ENCODE peak calls at places on chromosomes 5 and 9, in five cellular contexts. One of them, this sample, is unnamed.

GRCh38 chr9:130720762-130721161 is 27.2 kb downstream of the EXOSC2 start:
- DNase-seq in tibial artery: no peak
- DNase-seq in mucosa of descending colon: no peak
- DNase-seq in RWPE1: no peak
- DNase-seq in B cell: no peak
- DNase-seq in this sample: no peak

GRCh38 chr9:91334053-91334452 is 27.7 kb downstream of the AUH start:
- DNase-seq in tibial artery: no peak
- DNase-seq in mucosa of descending colon: no peak
- DNase-seq in RWPE1: peak; percentile 14
- DNase-seq in B cell: no peak
- DNase-seq in this sample: no peak

GRCh38 chr9:137441289-137441934 is at the start of gene ENTPD8:
- DNase-seq in tibial artery: no peak
- DNase-seq in mucosa of descending colon: peak; percentile 91
- DNase-seq in RWPE1: peak; percentile 70
- DNase-seq in B cell: no peak
- DNase-seq in this sample: peak; percentile 77

GRCh38 chr9:137109250-137110146 is 5.0 kb downstream of the DPP7 start:
- DNase-seq in tibial artery: no peak
- DNase-seq in mucosa of descending colon: no peak
- DNase-seq in RWPE1: no peak
- DNase-seq in B cell: peak; percentile 14
- DNase-seq in this sample: no peak

GRCh38 chr5:156155638-156156037 is 171.3 kb upstream of the SGCD start:
- DNase-seq in tibial artery: no peak
- DNase-seq in mucosa of descending colon: no peak
- DNase-seq in RWPE1: no peak
- DNase-seq in B cell: no peak
- DNase-seq in this sample: no peak

GRCh38 chr5:43555895-43556606 is 826 bp downstream of the PAIP1 start:
- DNase-seq in tibial artery: peak; percentile 74
- DNase-seq in mucosa of descending colon: peak; percentile 80
- DNase-seq in RWPE1: peak; percentile 60
- DNase-seq in B cell: peak; percentile 49
- DNase-seq in this sample: peak; percentile 68

GRCh38 chr5:108989761-108990392 is 242.2 kb downstream of the FER start:
- DNase-seq in tibial artery: no peak
- DNase-seq in mucosa of descending colon: no peak
- DNase-seq in RWPE1: no peak
- DNase-seq in B cell: no peak
- DNase-seq in this sample: no peak

GRCh38 chr5:141508440-141508807 is 19.5 kb downstream of the PCDHGC5 start:
- DNase-seq in tibial artery: no peak
- DNase-seq in mucosa of descending colon: no peak
- DNase-seq in RWPE1: no peak
- DNase-seq in B cell: no peak
- DNase-seq in this sample: no peak

GRCh38 chr9:108040783-108041182 is 551.2 kb upstream of the KLF4 start:
- DNase-seq in tibial artery: no peak
- DNase-seq in mucosa of descending colon: no peak
- DNase-seq in RWPE1: peak; percentile 87
- DNase-seq in B cell: no peak
- DNase-seq in this sample: no peak

GRCh38 chr5:76679231-76679630 is 36.7 kb upstream of the F2R start:
- DNase-seq in tibial artery: no peak
- DNase-seq in mucosa of descending colon: no peak
- DNase-seq in RWPE1: no peak
- DNase-seq in B cell: no peak
- DNase-seq in this sample: no peak

GRCh38 chr9:107732781-107733529 is 243.4 kb upstream of the KLF4 start:
- DNase-seq in tibial artery: peak; percentile 80
- DNase-seq in mucosa of descending colon: no peak
- DNase-seq in RWPE1: peak; percentile 82
- DNase-seq in B cell: no peak
- DNase-seq in this sample: no peak

GRCh38 chr5:30387974-30388632 is 805.4 kb upstream of the CDH6 start:
- DNase-seq in tibial artery: no peak
- DNase-seq in mucosa of descending colon: no peak
- DNase-seq in RWPE1: no peak
- DNase-seq in B cell: no peak
- DNase-seq in this sample: no peak

GRCh38 chr9:131837836-131838235 is 98.0 kb upstream of the RAPGEF1 start:
- DNase-seq in tibial artery: no peak
- DNase-seq in mucosa of descending colon: no peak
- DNase-seq in RWPE1: no peak
- DNase-seq in B cell: no peak
- DNase-seq in this sample: no peak

GRCh38 chr9:132894343-132894742 is 15.6 kb downstream of the SPACA9 start:
- DNase-seq in tibial artery: no peak
- DNase-seq in mucosa of descending colon: peak; percentile 77
- DNase-seq in RWPE1: peak; percentile 88
- DNase-seq in B cell: no peak
- DNase-seq in this sample: no peak

GRCh38 chr5:149211566-149211965 is 60.1 kb upstream of the AFAP1L1 start:
- DNase-seq in tibial artery: no peak
- DNase-seq in mucosa of descending colon: no peak
- DNase-seq in RWPE1: no peak
- DNase-seq in B cell: no peak
- DNase-seq in this sample: no peak

GRCh38 chr9:133133680-133134418 is 12.8 kb upstream of the RALGDS start:
- DNase-seq in tibial artery: peak; percentile 89
- DNase-seq in mucosa of descending colon: peak; percentile 92
- DNase-seq in RWPE1: peak; percentile 99
- DNase-seq in B cell: peak; percentile 94
- DNase-seq in this sample: no peak

GRCh38 chr5:98468188-98468869 is 305.1 kb upstream of the RGMB start:
- DNase-seq in tibial artery: no peak
- DNase-seq in mucosa of descending colon: no peak
- DNase-seq in RWPE1: peak; percentile 59
- DNase-seq in B cell: no peak
- DNase-seq in this sample: no peak

GRCh38 chr5:147017191-147017590 is 138.6 kb upstream of the PPP2R2B start:
- DNase-seq in tibial artery: no peak
- DNase-seq in mucosa of descending colon: no peak
- DNase-seq in RWPE1: no peak
- DNase-seq in B cell: no peak
- DNase-seq in this sample: no peak

GRCh38 chr9:81053298-81054025 is 635.9 kb downstream of the TLE1 start:
- DNase-seq in tibial artery: no peak
- DNase-seq in mucosa of descending colon: no peak
- DNase-seq in RWPE1: no peak
- DNase-seq in B cell: no peak
- DNase-seq in this sample: no peak

GRCh38 chr5:78953092-78953800 is 31.9 kb downstream of the ARSB start:
- DNase-seq in tibial artery: no peak
- DNase-seq in mucosa of descending colon: no peak
- DNase-seq in RWPE1: no peak
- DNase-seq in B cell: no peak
- DNase-seq in this sample: no peak

GRCh38 chr5:40605295-40605958 is 74.3 kb upstream of the PTGER4 start:
- DNase-seq in tibial artery: no peak
- DNase-seq in mucosa of descending colon: no peak
- DNase-seq in RWPE1: no peak
- DNase-seq in B cell: no peak
- DNase-seq in this sample: no peak

GRCh38 chr5:67331296-67331925 is 134.8 kb upstream of the CD180 start:
- DNase-seq in tibial artery: no peak
- DNase-seq in mucosa of descending colon: no peak
- DNase-seq in RWPE1: no peak
- DNase-seq in B cell: no peak
- DNase-seq in this sample: no peak

DNA sequence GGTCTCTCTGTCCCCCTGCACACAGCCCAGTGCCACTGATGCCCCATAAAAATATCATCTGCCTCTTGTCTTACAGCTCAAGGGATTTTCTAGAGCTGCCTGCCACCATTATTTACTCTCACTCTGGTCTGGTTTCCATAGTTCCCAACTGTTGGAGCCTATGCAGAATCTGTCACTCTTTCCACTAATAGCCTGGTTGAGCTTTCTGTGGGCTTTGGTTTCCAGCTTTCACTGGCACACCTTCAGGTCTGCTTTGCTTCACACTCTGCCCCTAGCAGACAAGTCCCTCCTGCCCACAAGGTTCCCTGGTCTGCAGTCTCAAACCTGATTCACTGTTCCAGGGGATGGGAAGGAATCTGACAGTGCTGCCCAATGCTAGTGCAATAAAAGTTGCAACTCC is 103.0 kb upstream of the FTMT start:
- DNase-seq in tibial artery: no peak
- DNase-seq in mucosa of descending colon: no peak
- DNase-seq in RWPE1: no peak
- DNase-seq in B cell: no peak
- DNase-seq in this sample: no peak
- TF ChIP-seq CTCF in tibial artery: no peak
- TF ChIP-seq CTCF in mucosa of descending colon: no peak
- TF ChIP-seq CTCF in RWPE1: no peak
- TF ChIP-seq CTCF in B cell: no peak
- TF ChIP-seq CTCF in this sample: no peak

DNA sequence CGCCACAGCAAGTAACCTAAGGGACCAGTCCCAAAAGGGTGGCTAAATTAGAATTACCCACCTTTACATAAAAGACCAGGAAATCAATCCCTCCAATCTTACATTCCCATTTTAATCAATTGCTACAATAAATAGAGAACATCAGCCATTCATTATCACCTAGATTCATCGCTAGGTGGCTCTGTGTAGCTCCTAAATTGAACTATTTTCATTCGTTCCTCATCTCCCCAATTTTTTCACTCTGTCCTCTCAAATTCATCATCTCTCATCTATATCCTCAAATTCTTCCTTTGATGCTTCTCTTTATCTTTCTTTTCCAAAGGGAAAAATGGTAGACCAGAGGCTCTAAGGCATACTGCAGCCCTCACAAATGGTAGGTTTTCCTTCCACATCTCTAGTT is 108.2 kb upstream of the TNC start:
- DNase-seq in tibial artery: no peak
- DNase-seq in mucosa of descending colon: no peak
- DNase-seq in RWPE1: no peak
- DNase-seq in B cell: no peak
- DNase-seq in this sample: no peak
- TF ChIP-seq CTCF in tibial artery: no peak
- TF ChIP-seq CTCF in mucosa of descending colon: no peak
- TF ChIP-seq CTCF in RWPE1: no peak
- TF ChIP-seq CTCF in B cell: no peak
- TF ChIP-seq CTCF in this sample: peak; percentile 74

GRCh38 chr5:168477060-168477459 is 9.2 kb upstream of the RARS1 start:
- DNase-seq in tibial artery: no peak
- DNase-seq in mucosa of descending colon: no peak
- DNase-seq in RWPE1: no peak
- DNase-seq in B cell: no peak
- DNase-seq in this sample: no peak

GRCh38 chr5:168468836-168469235 is 17.4 kb upstream of the RARS1 start:
- DNase-seq in tibial artery: no peak
- DNase-seq in mucosa of descending colon: no peak
- DNase-seq in RWPE1: no peak
- DNase-seq in B cell: no peak
- DNase-seq in this sample: no peak

GRCh38 chr5:168467755-168468280 is 18.5 kb upstream of the RARS1 start:
- DNase-seq in tibial artery: no peak
- DNase-seq in mucosa of descending colon: no peak
- DNase-seq in RWPE1: no peak
- DNase-seq in B cell: no peak
- DNase-seq in this sample: no peak

GRCh38 chr5:168471785-168472184 is 14.5 kb upstream of the RARS1 start:
- DNase-seq in tibial artery: no peak
- DNase-seq in mucosa of descending colon: no peak
- DNase-seq in RWPE1: no peak
- DNase-seq in B cell: no peak
- DNase-seq in this sample: no peak

GRCh38 chr5:168472329-168472728 is 13.9 kb upstream of the RARS1 start:
- DNase-seq in tibial artery: no peak
- DNase-seq in mucosa of descending colon: no peak
- DNase-seq in RWPE1: peak; percentile 86
- DNase-seq in B cell: no peak
- DNase-seq in this sample: no peak
- TF ChIP-seq CTCF in tibial artery: no peak
- TF ChIP-seq CTCF in mucosa of descending colon: no peak
- TF ChIP-seq CTCF in RWPE1: peak; percentile 31
- TF ChIP-seq CTCF in B cell: no peak
- TF ChIP-seq CTCF in this sample: peak; percentile 77

DNA sequence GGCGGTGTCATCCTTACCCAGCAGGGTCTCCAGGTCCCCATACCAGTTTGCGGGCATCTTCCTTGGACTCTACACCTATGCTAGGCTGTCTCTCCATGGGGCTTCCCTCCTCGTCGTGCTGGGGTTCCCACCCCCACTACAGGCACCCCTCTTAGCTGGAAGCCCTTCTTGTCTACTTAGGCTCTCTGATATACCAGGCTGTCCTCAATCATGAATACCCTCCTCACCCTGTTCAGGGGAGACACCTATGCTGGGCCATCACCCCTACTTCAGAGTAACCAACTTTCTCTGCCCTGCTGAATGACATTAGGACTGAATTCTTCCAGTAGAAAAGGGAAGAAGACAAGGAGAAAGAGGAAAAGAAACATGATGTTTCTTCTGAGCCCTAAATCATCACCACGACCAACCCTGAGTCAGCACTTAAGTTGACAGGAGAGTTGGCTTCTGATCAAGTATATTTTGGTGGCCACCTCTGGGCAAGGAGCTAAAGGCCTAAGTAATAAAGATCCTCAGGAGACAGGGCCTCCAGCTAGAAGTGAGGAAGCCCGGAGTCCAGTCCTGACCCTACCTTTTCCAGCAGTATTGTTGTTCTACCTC is 115.3 kb downstream of the GCNT1 start:
- DNase-seq in tibial artery: no peak
- DNase-seq in mucosa of descending colon: no peak
- DNase-seq in RWPE1: no peak
- DNase-seq in B cell: no peak
- DNase-seq in this sample: no peak
- TF ChIP-seq CTCF in tibial artery: no peak
- TF ChIP-seq CTCF in mucosa of descending colon: no peak
- TF ChIP-seq CTCF in RWPE1: no peak
- TF ChIP-seq CTCF in B cell: no peak
- TF ChIP-seq CTCF in this sample: no peak

DNA sequence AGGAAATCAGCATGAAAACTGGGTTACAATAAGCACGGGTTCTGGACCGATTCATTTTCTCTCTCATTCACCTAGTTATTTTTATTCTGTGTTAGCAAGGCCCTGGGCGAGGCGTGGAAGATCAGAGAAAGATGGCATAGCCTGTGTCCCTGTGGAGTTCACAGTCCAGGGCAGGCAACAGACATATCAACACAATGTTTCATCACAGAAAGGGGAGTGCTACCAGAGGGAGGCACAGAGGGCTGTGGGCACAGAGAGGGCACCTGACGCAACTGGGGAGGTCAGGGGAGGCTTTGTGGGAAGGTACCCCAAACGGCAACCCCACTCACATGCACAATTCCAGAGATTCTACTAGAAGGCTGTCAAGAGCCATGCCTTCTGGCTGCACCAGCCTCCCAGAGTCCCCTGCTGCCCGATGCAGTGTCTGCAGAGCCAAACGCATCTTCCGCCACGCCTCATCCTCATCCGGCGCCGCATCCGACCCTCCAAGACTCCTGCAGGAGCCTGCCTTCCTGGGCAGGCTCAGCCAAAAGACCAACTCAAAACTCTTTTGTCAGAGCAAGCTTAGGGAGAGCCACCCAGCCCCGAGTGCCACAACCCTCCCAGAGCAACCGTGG is 1.4 kb downstream of the FAM193B start:
- DNase-seq in tibial artery: no peak
- DNase-seq in mucosa of descending colon: peak; percentile 31
- DNase-seq in RWPE1: peak; percentile 35
- DNase-seq in B cell: no peak
- DNase-seq in this sample: no peak
- TF ChIP-seq CTCF in tibial artery: no peak
- TF ChIP-seq CTCF in mucosa of descending colon: no peak
- TF ChIP-seq CTCF in RWPE1: no peak
- TF ChIP-seq CTCF in B cell: no peak
- TF ChIP-seq CTCF in this sample: peak; percentile 32

This sample was measured in chondrocyte.